ENCODE peak calls at places on chromosomes 13 and 19, in seven cellular contexts. One of them, this sample, is unnamed. For H3K4me1, the result is how much of the 10 kb centered on the place peaks cover.

GRCh38 chr13:98524391-98524790 is 52.5 kb downstream of the STK24 start:
- DNase-seq in Peyer's patch: no peak
- DNase-seq in OCI-LY7: no peak
- DNase-seq in IMR-90: no peak
- DNase-seq in heart right ventricle: no peak
- DNase-seq in pancreas: no peak
- DNase-seq in Panc1: no peak
- DNase-seq in this sample: no peak

GRCh38 chr19:2117215-2117960 is 20.7 kb downstream of the IZUMO4 start:
- DNase-seq in Peyer's patch: no peak
- DNase-seq in OCI-LY7: no peak
- DNase-seq in IMR-90: no peak
- DNase-seq in heart right ventricle: peak
- DNase-seq in pancreas: peak
- DNase-seq in Panc1: no peak
- DNase-seq in this sample: no peak

GRCh38 chr19:32971012-32971595 is 654 bp downstream of the CEP89 start:
- DNase-seq in Peyer's patch: no peak
- DNase-seq in OCI-LY7: no peak
- DNase-seq in IMR-90: no peak
- DNase-seq in heart right ventricle: no peak
- DNase-seq in pancreas: no peak
- DNase-seq in Panc1: no peak
- DNase-seq in this sample: no peak

GRCh38 chr13:61414686-61415664 is 674 bp downstream of the PCDH20 start:
- DNase-seq in Peyer's patch: peak
- DNase-seq in OCI-LY7: no peak
- DNase-seq in IMR-90: no peak
- DNase-seq in heart right ventricle: peak
- DNase-seq in pancreas: peak
- DNase-seq in Panc1: no peak
- DNase-seq in this sample: peak

GRCh38 chr13:48400820-48401219 is 12.1 kb downstream of the LPAR6 start:
- DNase-seq in Peyer's patch: no peak
- DNase-seq in OCI-LY7: peak
- DNase-seq in IMR-90: peak
- DNase-seq in heart right ventricle: no peak
- DNase-seq in pancreas: no peak
- DNase-seq in Panc1: no peak
- DNase-seq in this sample: no peak

GRCh38 chr19:29810504-29810871 is 1.3 kb upstream of the CCNE1 start:
- DNase-seq in Peyer's patch: no peak
- DNase-seq in OCI-LY7: no peak
- DNase-seq in IMR-90: peak
- DNase-seq in heart right ventricle: no peak
- DNase-seq in pancreas: no peak
- DNase-seq in Panc1: no peak
- DNase-seq in this sample: no peak

GRCh38 chr13:25171170-25171516 is 945 bp downstream of the AMER2 start:
- DNase-seq in Peyer's patch: no peak
- DNase-seq in OCI-LY7: no peak
- DNase-seq in IMR-90: no peak
- DNase-seq in heart right ventricle: no peak
- DNase-seq in pancreas: no peak
- DNase-seq in Panc1: no peak
- DNase-seq in this sample: no peak

GRCh38 chr19:14112809-14113385 is 4.7 kb downstream of the PRKACA start:
- DNase-seq in Peyer's patch: no peak
- DNase-seq in OCI-LY7: no peak
- DNase-seq in IMR-90: no peak
- DNase-seq in heart right ventricle: peak
- DNase-seq in pancreas: peak
- DNase-seq in Panc1: no peak
- DNase-seq in this sample: peak

GRCh38 chr19:40219721-40220276 is 1.6 kb upstream of the TTC9B start:
- DNase-seq in Peyer's patch: no peak
- DNase-seq in OCI-LY7: no peak
- DNase-seq in IMR-90: peak
- DNase-seq in heart right ventricle: no peak
- DNase-seq in pancreas: no peak
- DNase-seq in Panc1: peak
- DNase-seq in this sample: no peak

GRCh38 chr19:19461671-19462622 is 53.4 kb downstream of the TSSK6 start:
- DNase-seq in Peyer's patch: peak
- DNase-seq in OCI-LY7: no peak
- DNase-seq in IMR-90: no peak
- DNase-seq in heart right ventricle: peak
- DNase-seq in pancreas: peak
- DNase-seq in Panc1: no peak
- DNase-seq in this sample: peak

GRCh38 chr19:31139871-31140505 is 209.2 kb downstream of the TSHZ3 start:
- DNase-seq in Peyer's patch: no peak
- DNase-seq in OCI-LY7: no peak
- DNase-seq in IMR-90: peak
- DNase-seq in heart right ventricle: no peak
- DNase-seq in pancreas: no peak
- DNase-seq in Panc1: no peak
- DNase-seq in this sample: no peak

GRCh38 chr13:98202026-98202425 is 25.0 kb upstream of the RNF113B start:
- DNase-seq in Peyer's patch: no peak
- DNase-seq in OCI-LY7: peak
- DNase-seq in IMR-90: no peak
- DNase-seq in heart right ventricle: peak
- DNase-seq in pancreas: no peak
- DNase-seq in Panc1: no peak
- DNase-seq in this sample: no peak

GRCh38 chr13:112684444-112684843 is 5.4 kb upstream of the ATP11A start:
- DNase-seq in Peyer's patch: no peak
- DNase-seq in OCI-LY7: no peak
- DNase-seq in IMR-90: no peak
- DNase-seq in heart right ventricle: no peak
- DNase-seq in pancreas: no peak
- DNase-seq in Panc1: no peak
- DNase-seq in this sample: no peak

GRCh38 chr13:99281811-99282263 is 23.7 kb upstream of the GPR18 start:
- DNase-seq in Peyer's patch: no peak
- DNase-seq in OCI-LY7: no peak
- DNase-seq in IMR-90: no peak
- DNase-seq in heart right ventricle: peak
- DNase-seq in pancreas: no peak
- DNase-seq in Panc1: no peak
- DNase-seq in this sample: peak

GRCh38 chr19:33344210-33344609 is 29.3 kb upstream of the CEBPG start:
- DNase-seq in Peyer's patch: no peak
- DNase-seq in OCI-LY7: no peak
- DNase-seq in IMR-90: no peak
- DNase-seq in heart right ventricle: no peak
- DNase-seq in pancreas: no peak
- DNase-seq in Panc1: no peak
- DNase-seq in this sample: no peak

GRCh38 chr13:112446867-112447266 is 70.7 kb downstream of the SPACA7 start:
- DNase-seq in Peyer's patch: no peak
- DNase-seq in OCI-LY7: no peak
- DNase-seq in IMR-90: no peak
- DNase-seq in heart right ventricle: no peak
- DNase-seq in pancreas: no peak
- DNase-seq in Panc1: no peak
- DNase-seq in this sample: no peak

GRCh38 chr13:108176685-108177274 is 38.6 kb downstream of the LIG4 start:
- DNase-seq in Peyer's patch: no peak
- DNase-seq in OCI-LY7: peak
- DNase-seq in IMR-90: peak
- DNase-seq in heart right ventricle: no peak
- DNase-seq in pancreas: peak
- DNase-seq in Panc1: no peak
- DNase-seq in this sample: no peak

GRCh38 chr13:64675256-64675892 is 2554.8 kb downstream of the PCDH9 start:
- DNase-seq in Peyer's patch: no peak
- DNase-seq in OCI-LY7: no peak
- DNase-seq in IMR-90: peak
- DNase-seq in heart right ventricle: no peak
- DNase-seq in pancreas: no peak
- DNase-seq in Panc1: peak
- DNase-seq in this sample: no peak

GRCh38 chr13:63048648-63049047 is 1633.0 kb upstream of the PCDH20 start:
- DNase-seq in Peyer's patch: no peak
- DNase-seq in OCI-LY7: no peak
- DNase-seq in IMR-90: peak
- DNase-seq in heart right ventricle: no peak
- DNase-seq in pancreas: no peak
- DNase-seq in Panc1: no peak
- DNase-seq in this sample: no peak

DNA sequence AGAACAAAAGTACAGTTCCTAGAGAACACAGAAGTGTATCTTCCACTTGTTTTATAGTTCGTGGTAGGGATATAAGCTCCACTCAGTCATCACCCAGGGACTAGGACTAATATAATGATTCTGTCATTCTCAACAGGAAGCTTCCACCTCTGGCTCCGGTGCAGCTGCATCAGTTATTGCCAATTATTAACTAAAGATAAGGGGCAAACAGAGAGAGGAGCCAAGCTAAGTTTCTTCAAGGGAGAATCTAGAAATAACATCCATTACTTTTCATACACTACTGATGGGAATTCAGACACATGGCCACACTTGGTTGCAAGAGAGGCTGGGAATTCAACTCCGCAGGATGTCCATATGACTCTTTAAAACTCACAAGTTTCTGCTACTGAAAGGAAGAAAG is 917.9 kb downstream of the OLFM4 start:
- DNase-seq in Peyer's patch: no peak
- DNase-seq in OCI-LY7: no peak
- DNase-seq in IMR-90: no peak
- DNase-seq in heart right ventricle: no peak
- DNase-seq in pancreas: no peak
- DNase-seq in Panc1: no peak
- DNase-seq in this sample: no peak
- H3K4me1 ChIP-seq in Peyer's patch: under half
- H3K4me1 ChIP-seq in OCI-LY7: under half
- H3K4me1 ChIP-seq in IMR-90: under half
- H3K4me1 ChIP-seq in heart right ventricle: under half
- H3K4me1 ChIP-seq in pancreas: under half
- H3K4me1 ChIP-seq in Panc1: under half
- H3K4me1 ChIP-seq in this sample: under half

DNA sequence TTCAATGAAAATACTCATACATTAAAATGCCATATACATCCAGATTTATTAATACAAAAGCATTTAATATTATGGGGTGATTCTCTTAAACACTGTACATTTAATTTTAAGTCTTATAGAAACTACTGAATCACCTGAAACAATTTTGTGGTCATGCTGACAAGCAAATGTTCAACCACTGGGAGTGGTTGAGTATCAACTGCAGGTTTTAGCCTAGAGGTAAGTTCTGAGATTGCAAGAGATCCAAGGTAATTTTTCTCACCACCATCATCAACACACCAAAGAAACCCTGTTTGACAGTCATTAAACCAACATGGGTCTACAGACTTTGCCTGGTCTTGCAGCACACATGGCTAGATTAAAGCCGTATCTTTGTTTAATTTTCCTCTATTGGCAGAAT is 196.3 kb downstream of the LHFPL6 start:
- DNase-seq in Peyer's patch: no peak
- DNase-seq in OCI-LY7: peak
- DNase-seq in IMR-90: no peak
- DNase-seq in heart right ventricle: no peak
- DNase-seq in pancreas: no peak
- DNase-seq in Panc1: no peak
- DNase-seq in this sample: no peak
- TF ChIP-seq CTCF in Peyer's patch: no peak
- TF ChIP-seq CTCF in OCI-LY7: peak
- TF ChIP-seq CTCF in IMR-90: no peak
- TF ChIP-seq CTCF in heart right ventricle: no peak
- TF ChIP-seq CTCF in pancreas: no peak
- TF ChIP-seq CTCF in Panc1: peak
- TF ChIP-seq CTCF in this sample: no peak

GRCh38 chr19:17136026-17136425 is 60.4 kb downstream of the MYO9B start:
- DNase-seq in Peyer's patch: no peak
- DNase-seq in OCI-LY7: no peak
- DNase-seq in IMR-90: no peak
- DNase-seq in heart right ventricle: no peak
- DNase-seq in pancreas: no peak
- DNase-seq in Panc1: no peak
- DNase-seq in this sample: no peak

GRCh38 chr19:17137417-17137816 is 61.8 kb downstream of the MYO9B start:
- DNase-seq in Peyer's patch: no peak
- DNase-seq in OCI-LY7: no peak
- DNase-seq in IMR-90: no peak
- DNase-seq in heart right ventricle: peak
- DNase-seq in pancreas: no peak
- DNase-seq in Panc1: no peak
- DNase-seq in this sample: peak

GRCh38 chr19:17138937-17139598 is 63.5 kb downstream of the MYO9B start:
- DNase-seq in Peyer's patch: no peak
- DNase-seq in OCI-LY7: no peak
- DNase-seq in IMR-90: no peak
- DNase-seq in heart right ventricle: peak
- DNase-seq in pancreas: peak
- DNase-seq in Panc1: no peak
- DNase-seq in this sample: peak

GRCh38 chr19:17136617-17137016 is 61.0 kb downstream of the MYO9B start:
- DNase-seq in Peyer's patch: no peak
- DNase-seq in OCI-LY7: no peak
- DNase-seq in IMR-90: no peak
- DNase-seq in heart right ventricle: no peak
- DNase-seq in pancreas: no peak
- DNase-seq in Panc1: no peak
- DNase-seq in this sample: no peak
- H3K4me3 ChIP-seq in Peyer's patch: no peak
- H3K4me3 ChIP-seq in OCI-LY7: no peak
- H3K4me3 ChIP-seq in IMR-90: no peak
- H3K4me3 ChIP-seq in heart right ventricle: no peak
- H3K4me3 ChIP-seq in pancreas: no peak
- H3K4me3 ChIP-seq in Panc1: no peak
- H3K4me3 ChIP-seq in this sample: no peak

DNA sequence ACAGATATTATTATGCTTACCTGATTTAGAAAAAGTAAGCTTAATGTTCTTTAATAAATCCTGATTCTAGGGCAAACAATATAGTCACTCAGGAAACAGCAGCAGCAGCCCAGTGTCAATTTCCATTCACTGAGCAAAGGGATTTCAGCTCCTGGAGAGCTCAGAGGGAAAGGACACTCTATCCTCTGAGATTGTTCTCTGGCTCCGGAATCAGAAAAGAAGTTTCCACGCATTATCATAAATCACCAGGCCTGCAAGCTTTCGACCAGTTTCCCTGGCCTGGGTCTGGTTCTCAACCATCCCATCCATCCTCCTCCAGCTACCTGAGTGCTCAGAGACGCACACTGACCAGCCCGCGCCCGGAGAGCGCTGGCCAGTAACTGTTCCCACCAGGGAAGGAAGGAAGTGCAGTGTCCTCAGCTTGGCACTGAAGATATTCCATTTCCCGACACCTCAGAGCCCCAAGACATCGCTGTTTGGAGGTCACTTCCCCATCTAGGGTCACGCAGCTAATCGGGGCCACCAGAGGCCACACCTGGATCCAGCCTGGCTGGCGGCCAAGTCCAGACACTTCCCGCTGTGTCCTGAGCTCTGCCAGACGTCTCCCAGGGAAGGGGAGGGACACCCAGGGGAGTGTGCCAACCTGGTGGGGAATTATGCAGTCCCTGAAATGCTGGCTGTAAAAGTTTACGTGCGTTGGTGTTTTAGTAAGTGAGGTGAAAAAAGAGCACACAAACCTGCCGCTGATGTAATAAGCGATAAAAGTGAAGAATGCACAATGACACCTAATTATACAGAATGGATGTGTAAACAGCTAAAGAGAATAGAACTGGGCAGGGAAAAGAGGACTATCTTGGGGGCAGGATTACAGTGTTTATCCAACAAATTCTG is 29.1 kb downstream of the EPS15L1 start:
- DNase-seq in Peyer's patch: peak
- DNase-seq in OCI-LY7: no peak
- DNase-seq in IMR-90: no peak
- DNase-seq in heart right ventricle: peak
- DNase-seq in pancreas: peak
- DNase-seq in Panc1: no peak
- DNase-seq in this sample: peak
- H3K4me1 ChIP-seq in Peyer's patch: under half
- H3K4me1 ChIP-seq in OCI-LY7: half or more
- H3K4me1 ChIP-seq in IMR-90: under half
- H3K4me1 ChIP-seq in heart right ventricle: half or more
- H3K4me1 ChIP-seq in pancreas: under half
- H3K4me1 ChIP-seq in Panc1: under half
- H3K4me1 ChIP-seq in this sample: half or more